ENCODE peak calls at places on chromosomes 11 and 22, in five cellular contexts. M is GM23338; A is activated naive CD4-positive, alpha-beta T cell treated with anti-CD3 and anti-CD28 coated beads, Interleukin-2, amount 10 ng/mL, durations not matched to agents 7 days and 5 days; I is DMS153; N is activated CD4-positive, alpha-beta T cell treated with anti-CD3 and anti-CD28 coated beads, Interleukin-2, amount 50 U/mL, for 4 hours. J is an unnamed sample.

GRCh38 chr11:63599211-63600122 is 14.8 kb downstream of the PLAAT3 start:
- DNase-seq in M (no peak), A (no peak), I (no peak), N (no peak), J (peak)

GRCh38 chr11:120660024-120660565 is 148.5 kb downstream of the GRIK4 start:
- DNase-seq in M (peak), A (peak), I (no peak), N (no peak), J (peak)

GRCh38 chr22:38038426-38038825 is 18.8 kb upstream of the PICK1 start:
- DNase-seq in M (no peak), A (no peak), I (no peak), N (no peak), J (no peak)

GRCh38 chr11:74154621-74155281 is 16.1 kb downstream of the C2CD3 start:
- DNase-seq in M (no peak), A (no peak), I (no peak), N (no peak), J (no peak)

GRCh38 chr11:86473991-86474833 is 99.5 kb downstream of the CCDC81 start:
- DNase-seq in M (no peak), A (no peak), I (no peak), N (no peak), J (no peak)

GRCh38 chr22:32644252-32645100 is 157.0 kb upstream of the TIMP3 start:
- DNase-seq in M (peak), A (peak), I (peak), N (peak), J (peak)

GRCh38 chr11:46710821-46711269 is 8.2 kb upstream of the F2 start:
- DNase-seq in M (no peak), A (no peak), I (no peak), N (no peak), J (no peak)

GRCh38 chr11:102783016-102783415 is 2.6 kb upstream of the MMP10 start:
- DNase-seq in M (no peak), A (no peak), I (no peak), N (no peak), J (no peak)

GRCh38 chr11:111660822-111661221 is 58.6 kb downstream of the SIK2 start:
- DNase-seq in M (no peak), A (no peak), I (no peak), N (no peak), J (no peak)

GRCh38 chr22:47067911-47068654 is 305.6 kb downstream of the TBC1D22A start:
- DNase-seq in M (no peak), A (no peak), I (no peak), N (no peak), J (no peak)

GRCh38 chr11:19524171-19524671 is 188.4 kb upstream of the NAV2 start:
- DNase-seq in M (no peak), A (no peak), I (no peak), N (no peak), J (peak)

GRCh38 chr11:93704237-93704636 is 37.1 kb downstream of the TAF1D start:
- DNase-seq in M (peak), A (peak), I (no peak), N (no peak), J (peak)

GRCh38 chr11:27507561-27508322 is 1.2 kb upstream of the LIN7C start:
- DNase-seq in M (no peak), A (no peak), I (no peak), N (no peak), J (no peak)

GRCh38 chr11:36478700-36479329 is 31.3 kb downstream of the TRAF6 start:
- DNase-seq in M (peak), A (peak), I (peak), N (no peak), J (peak)

GRCh38 chr11:128830290-128830813 is 36.7 kb downstream of the KCNJ1 start:
- DNase-seq in M (no peak), A (peak), I (no peak), N (no peak), J (no peak)

GRCh38 chr11:5367461-5368074 is 16.0 kb upstream of the OR51M1 start:
- DNase-seq in M (no peak), A (no peak), I (no peak), N (no peak), J (no peak)

GRCh38 chr11:63595296-63595695 is 18.9 kb downstream of the PLAAT3 start:
- DNase-seq in M (no peak), A (no peak), I (no peak), N (no peak), J (no peak)

GRCh38 chr22:37824674-37825641 is 1.8 kb downstream of the GALR3 start:
- DNase-seq in M (peak), A (peak), I (no peak), N (no peak), J (peak)

GRCh38 chr22:17772963-17773605 is 1.2 kb downstream of the BID start:
- DNase-seq in M (peak), A (peak), I (no peak), N (no peak), J (no peak)

GRCh38 chr11:104582431-104582830 is 315.8 kb downstream of the CASP12 start:
- DNase-seq in M (no peak), A (no peak), I (no peak), N (no peak), J (no peak)

GRCh38 chr11:13384837-13385417 is 78.1 kb downstream of the BTBD10 start:
- DNase-seq in M (peak), A (peak), I (no peak), N (peak), J (peak)

GRCh38 chr11:130623909-130624668 is 175.6 kb downstream of the ADAMTS15 start:
- DNase-seq in M (no peak), A (no peak), I (no peak), N (no peak), J (no peak)

GRCh38 chr11:69598147-69598546 is 42.8 kb upstream of the CCND1 start:
- DNase-seq in M (peak), A (no peak), I (no peak), N (no peak), J (peak)

J was measured in mesendoderm.